ENCODE peak calls at places on chromosomes 4 and X, in eight cellular contexts. M is Right ventricle myocardium superior; O is NCI-H1694 treated with DMSO at 0.1 percent for 48 hours; Z is GM13976; Y is EL; W is CD8-positive, alpha-beta T cell; H is brain microvascular endothelial cell; X is G401. N is an unnamed sample.

GRCh38 chrX:103845165-103845653 is 13.2 kb upstream of the RAB9B start:
- DNase-seq in M (peak; percentile 58), O (peak; percentile 2), Z (peak; percentile 40), Y (peak; percentile 83), W (peak; percentile 46), H (peak; percentile 79), X (peak; percentile 72), N (peak; percentile 79)

GRCh38 chr4:15702941-15703403 is at the start of gene BST1:
- DNase-seq in M (peak; percentile 90), O (no peak), Z (peak; percentile 61), Y (peak; percentile 72), W (peak; percentile 48), H (peak; percentile 71), X (no peak), N (peak; percentile 74)

GRCh38 chr4:124262211-124263179 is 450.0 kb downstream of the ANKRD50 start:
- DNase-seq in M (peak; percentile 42), O (peak; percentile 22), Z (peak; percentile 33), Y (peak; percentile 78), W (peak; percentile 14), H (peak; percentile 81), X (peak; percentile 66), N (peak; percentile 80)

GRCh38 chrX:72094894-72095293 is 36.8 kb downstream of the RTL5 start:
- DNase-seq in M (peak; percentile 69), O (no peak), Z (peak; percentile 49), Y (no peak), W (peak; percentile 67), H (peak; percentile 43), X (peak; percentile 54), N (no peak)

GRCh38 chr4:85402371-85402770 is 72.6 kb upstream of the ARHGAP24 start:
- DNase-seq in M (no peak), O (no peak), Z (no peak), Y (peak; percentile 37), W (no peak), H (peak; percentile 60), X (no peak), N (peak; percentile 77)

GRCh38 chr4:70356185-70356584 is 4.4 kb upstream of the SMR3A start:
- DNase-seq in M (no peak), O (no peak), Z (no peak), Y (no peak), W (no peak), H (no peak), X (no peak), N (no peak)

GRCh38 chr4:112832493-112832892 is 195.6 kb downstream of the LARP7 start:
- DNase-seq in M (no peak), O (no peak), Z (no peak), Y (no peak), W (no peak), H (no peak), X (no peak), N (no peak)

GRCh38 chr4:2063557-2064275 is 4.6 kb downstream of the NAT8L start:
- DNase-seq in M (no peak), O (no peak), Z (no peak), Y (no peak), W (no peak), H (no peak), X (no peak), N (no peak)

GRCh38 chrX:2650865-2651264 is 40.2 kb upstream of the CD99 start:
- DNase-seq in M (no peak), O (no peak), Z (no peak), Y (no peak), W (no peak), H (peak; percentile 2), X (no peak), N (no peak)

GRCh38 chrX:39815621-39816020 is 282.1 kb downstream of the BCOR start:
- DNase-seq in M (no peak), O (no peak), Z (peak; percentile 30), Y (peak; percentile 4), W (no peak), H (no peak), X (no peak), N (no peak)

GRCh38 chrX:43703211-43703791 is 47.2 kb downstream of the MAOA start:
- DNase-seq in M (no peak), O (no peak), Z (no peak), Y (peak; percentile 78), W (no peak), H (peak; percentile 51), X (no peak), N (peak; percentile 73)

GRCh38 chr4:1629704-1630093 is 54.4 kb downstream of the FAM53A start:
- DNase-seq in M (no peak), O (no peak), Z (no peak), Y (no peak), W (no peak), H (no peak), X (no peak), N (no peak)

GRCh38 chrX:110418220-110418856 is 59.7 kb downstream of the RTL9 start:
- DNase-seq in M (no peak), O (no peak), Z (no peak), Y (peak; percentile 73), W (no peak), H (peak; percentile 54), X (no peak), N (peak; percentile 69)